ENCODE peak calls at places on chromosome X, in five cellular contexts. R is IMR-90, A is mesendoderm, J is neuronal stem cell, Q is H1. T is an unnamed sample. For H3K4me1, the result is how much of the 10 kb centered on the place peaks cover.

GRCh38 chrX:140526138-140526537 is 21.3 kb upstream of the SOX3 start:
- DNase-seq in R (peak), A (peak), J (no peak), Q (no peak), T (peak)

GRCh38 chrX:123339201-123339905 is 155.3 kb downstream of the GRIA3 start:
- DNase-seq in R (no peak), A (no peak), J (no peak), Q (no peak), T (no peak)

GRCh38 chrX:110992611-110993010 is 103.4 kb upstream of the PAK3 start:
- DNase-seq in R (peak), A (peak), J (peak), Q (peak), T (peak)

GRCh38 chrX:38327007-38327774 is at the start of gene RPGR:
- DNase-seq in R (peak), A (peak), J (peak), Q (peak), T (peak)

GRCh38 chrX:38578152-38578551 is 16.8 kb downstream of the TSPAN7 start:
- DNase-seq in R (no peak), A (no peak), J (no peak), Q (no peak), T (no peak)

GRCh38 chrX:12463873-12464272 is 325.6 kb downstream of the FRMPD4 start:
- DNase-seq in R (no peak), A (no peak), J (no peak), Q (no peak), T (no peak)

GRCh38 chrX:150942958-150943594 is 40.1 kb upstream of the HMGB3 start:
- DNase-seq in R (no peak), A (no peak), J (no peak), Q (no peak), T (no peak)

GRCh38 chrX:131778269-131779218 is 234.7 kb downstream of the OR13H1 start:
- DNase-seq in R (peak), A (peak), J (no peak), Q (no peak), T (no peak)

GRCh38 chrX:27085346-27085745 is 377.8 kb downstream of the PPP4R3C start:
- DNase-seq in R (no peak), A (no peak), J (no peak), Q (no peak), T (no peak)

GRCh38 chrX:107288676-107289075 is 82.3 kb downstream of the DNAAF6 start:
- DNase-seq in R (no peak), A (no peak), J (no peak), Q (no peak), T (no peak)

GRCh38 chrX:111376897-111377601 is 34.9 kb downstream of the DCX start:
- DNase-seq in R (no peak), A (peak), J (peak), Q (no peak), T (peak)

GRCh38 chrX:31287861-31288260 is 216.0 kb upstream of the FTHL17 start:
- DNase-seq in R (no peak), A (no peak), J (no peak), Q (no peak), T (no peak)

GRCh38 chrX:129188223-129188622 is 335.1 kb downstream of the SMARCA1 start:
- DNase-seq in R (no peak), A (peak), J (no peak), Q (peak), T (peak)

GRCh38 chrX:72131317-72132294 is at the start of gene RTL5:
- DNase-seq in R (peak), A (peak), J (peak), Q (no peak), T (peak)

GRCh38 chrX:72130156-72130761 is 1.5 kb downstream of the RTL5 start:
- DNase-seq in R (no peak), A (no peak), J (no peak), Q (no peak), T (no peak)

GRCh38 chrX:72130762-72131231 is 918 bp downstream of the RTL5 start:
- DNase-seq in R (no peak), A (peak), J (no peak), Q (no peak), T (peak)

GRCh38 chrX:72133851-72134546 is 2.3 kb upstream of the RTL5 start:
- DNase-seq in R (no peak), A (no peak), J (no peak), Q (no peak), T (no peak)

DNA sequence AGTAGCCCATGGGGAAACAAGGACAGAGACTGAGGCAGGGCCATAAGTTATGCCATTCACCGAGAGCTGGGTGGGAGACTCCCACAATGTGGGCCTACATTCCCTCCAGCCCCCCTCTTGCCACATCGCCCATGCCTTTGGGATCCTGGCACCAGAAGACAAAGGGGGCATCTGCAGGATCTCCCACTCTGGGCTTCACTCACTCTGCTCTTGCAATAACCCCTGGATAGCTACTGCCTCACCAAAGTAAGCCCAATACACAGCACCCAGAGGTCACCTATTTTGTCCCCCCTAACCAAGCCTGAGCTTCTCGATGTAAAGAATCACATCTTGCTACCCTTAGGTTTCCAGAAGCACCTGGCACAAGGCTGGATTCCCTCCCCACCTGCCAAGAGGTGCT is 741 bp upstream of the RTL5 start:
- DNase-seq in R (no peak), A (no peak), J (no peak), Q (no peak), T (no peak)
- H2BK15ac ChIP-seq in R (no peak), A (no peak), J (no peak), Q (no peak), T (no peak)

DNA sequence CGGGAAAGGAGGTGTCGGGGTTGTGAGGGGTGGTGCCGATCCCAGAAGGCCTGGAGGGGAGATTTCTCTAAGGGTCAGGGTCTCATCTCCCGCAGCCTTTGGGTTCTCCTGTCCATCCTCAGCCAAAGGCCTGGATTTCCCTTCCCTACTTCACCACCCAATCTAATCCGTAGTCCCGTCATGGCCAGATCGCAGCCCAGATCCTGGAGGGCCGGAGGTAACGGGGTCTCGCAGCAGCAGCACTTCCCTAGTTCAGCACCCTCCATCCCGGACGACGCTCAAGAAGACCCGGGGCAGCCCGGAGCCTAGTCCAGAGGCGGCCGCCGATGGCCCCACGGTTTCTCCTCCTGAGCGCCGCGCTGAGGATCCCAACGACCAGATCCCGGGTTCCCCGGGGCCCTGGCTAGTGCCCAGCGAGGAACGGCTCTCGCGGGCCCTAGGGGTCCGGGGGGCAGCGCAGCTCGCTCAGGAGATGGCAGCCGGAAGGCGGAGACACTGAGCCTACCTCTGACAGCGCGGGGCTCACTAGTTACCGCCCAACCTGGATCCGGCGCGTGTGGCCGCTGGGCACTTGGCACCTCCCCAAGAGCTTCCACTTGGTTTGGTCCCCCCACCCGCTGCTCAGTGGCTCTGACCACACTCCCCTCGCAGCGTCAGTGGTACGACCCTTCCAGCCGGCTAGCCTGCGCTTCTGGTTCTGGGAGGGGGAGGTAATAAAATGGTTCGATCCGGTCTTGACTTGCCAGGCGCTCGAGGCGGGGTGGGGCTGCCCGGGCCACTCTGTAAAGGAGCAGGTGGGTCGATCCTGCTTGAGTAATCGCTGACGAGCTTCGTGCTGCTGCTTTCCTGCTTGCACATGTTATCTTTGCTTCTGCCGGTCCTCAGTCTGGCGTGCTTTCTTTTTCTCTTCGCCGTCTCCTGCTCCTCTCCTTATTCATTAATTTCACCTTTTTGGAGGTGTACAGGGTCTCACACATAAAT is 3.6 kb downstream of the MAGIX start:
- DNase-seq in R (peak), A (peak), J (peak), Q (peak), T (peak)
- H2BK120ac ChIP-seq in R (peak), A (no peak), J (no peak), Q (no peak), T (no peak)

DNA sequence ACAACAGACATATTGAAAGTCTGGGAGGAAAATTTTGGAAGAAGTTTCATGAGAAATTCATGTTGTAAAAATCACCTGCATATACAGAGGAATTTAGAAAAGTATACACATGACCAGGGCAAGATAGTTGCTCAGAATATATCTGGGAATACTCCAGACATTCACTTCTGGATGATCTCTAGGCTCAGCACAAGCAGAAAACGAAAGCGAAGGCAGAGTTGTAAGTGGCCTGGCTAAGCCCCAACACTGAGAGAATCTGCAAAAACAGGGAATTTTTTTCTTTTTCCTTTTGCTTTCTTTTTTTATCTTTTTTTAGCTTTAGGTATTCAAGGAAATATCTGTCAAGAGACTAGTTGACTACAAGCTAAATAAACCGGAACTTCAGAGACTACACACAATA is 207.3 kb downstream of the FGF13 start:
- DNase-seq in R (no peak), A (no peak), J (no peak), Q (no peak), T (no peak)
- H3K4me1 ChIP-seq in R (under half), A (under half), J (under half), Q (under half), T (under half)

GRCh38 chrX:350148-350533 is 31.5 kb upstream of the GTPBP6 start:
- DNase-seq in R (no peak), A (no peak), J (no peak), Q (no peak), T (no peak)
- H2BK15ac ChIP-seq in R (no peak), A (no peak), J (no peak), Q (no peak), T (no peak)

DNA sequence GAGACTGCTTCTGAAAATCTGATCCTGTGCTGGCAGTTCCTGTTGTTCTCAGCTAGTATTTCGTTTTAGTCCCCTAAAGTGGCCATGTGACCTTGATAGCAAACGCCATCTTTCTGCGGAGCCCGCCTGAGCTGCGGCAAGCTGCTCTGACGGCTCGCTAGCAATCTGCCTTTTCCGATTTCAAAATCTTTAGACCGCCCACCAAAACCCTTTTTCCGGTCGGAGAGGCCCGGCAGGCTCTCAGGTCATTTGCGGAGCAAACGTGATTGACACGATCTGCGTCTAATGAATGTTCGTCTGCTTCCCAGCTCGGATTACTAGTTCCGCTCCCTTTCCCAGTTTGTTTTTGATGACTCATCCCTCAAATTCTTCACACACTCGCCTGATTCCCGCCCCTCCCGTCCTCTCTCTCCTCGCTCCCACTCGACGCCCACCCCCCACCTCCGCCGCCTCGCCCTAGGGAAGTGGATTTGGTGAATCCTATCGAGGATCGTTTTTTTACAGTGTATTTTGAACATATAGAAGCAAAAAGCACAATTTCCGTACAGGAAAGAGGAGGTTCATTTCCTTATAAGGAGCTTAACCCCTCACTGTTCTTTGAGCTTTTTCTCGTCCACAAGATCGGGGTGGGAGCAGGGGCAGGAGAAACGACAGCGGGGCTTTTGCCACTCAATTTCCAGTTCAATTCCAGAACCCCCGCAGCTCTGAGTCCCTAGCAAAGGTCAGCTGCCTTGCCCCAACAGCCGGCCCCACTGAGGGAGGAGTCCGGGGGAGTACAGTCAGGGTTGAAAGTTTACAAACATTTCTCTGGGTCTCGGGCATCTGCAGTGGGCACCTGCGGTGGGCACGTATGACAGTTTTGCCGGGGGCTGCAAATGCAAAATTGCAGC is 37.5 kb downstream of the NLGN3 start:
- DNase-seq in R (peak), A (peak), J (peak), Q (peak), T (peak)
- H2BK120ac ChIP-seq in R (peak), A (peak), J (no peak), Q (peak), T (peak)

GRCh38 chrX:117711774-117712173 is 404.8 kb downstream of the KLHL13 start:
- DNase-seq in R (no peak), A (peak), J (no peak), Q (no peak), T (no peak)
- H3K4me1 ChIP-seq in R (under half), A (under half), J (under half), Q (under half), T (under half)

T was measured in H9.